ENCODE peak calls at places on chromosomes 4 and X, in six cellular contexts. Q is body of pancreas, U is NCI-H748 treated with DMSO at 0.1 percent for 48 hours, G is posterior vena cava, B is OCI-LY7, O is neural crest cell. V is an unnamed sample.
A peak's percentile ranks its signal among the peaks of the same experiment; 100 is the strongest.

GRCh38 chrX:48487362-48487785 is 11.4 kb downstream of the FTSJ1 start:
- DNase-seq in B (no peak), G (no peak), Q (no peak), O (no peak), U (no peak), V (peak; percentile 86)

GRCh38 chr4:21554036-21554435 is 394.5 kb downstream of the KCNIP4 start:
- DNase-seq in G (no peak), O (no peak), U (no peak), B (no peak), Q (no peak), V (no peak)

GRCh38 chrX:103613362-103613761 is 5.6 kb downstream of the TCEAL3 start:
- DNase-seq in U (no peak), B (no peak), G (no peak), Q (no peak), O (no peak), V (no peak)

GRCh38 chr4:165813606-165814005 is 59.4 kb upstream of the TLL1 start:
- DNase-seq in Q (no peak), U (no peak), B (no peak), G (no peak), O (no peak), V (no peak)

GRCh38 chrX:79170632-79171031 is 26.1 kb downstream of the GPR174 start:
- DNase-seq in G (no peak), Q (no peak), U (no peak), B (no peak), O (no peak), V (no peak)

GRCh38 chr4:2354127-2354526 is 64.3 kb downstream of the ZFYVE28 start:
- DNase-seq in O (no peak), G (no peak), B (peak; percentile 36), U (no peak), Q (no peak), V (no peak)

GRCh38 chr4:71608674-71609062 is 175.2 kb downstream of the GC start:
- DNase-seq in G (no peak), U (no peak), B (no peak), Q (no peak), O (no peak), V (no peak)

GRCh38 chr4:76272091-76272490 is 20.6 kb downstream of the FAM47E start:
- DNase-seq in O (no peak), B (no peak), Q (no peak), U (no peak), G (no peak), V (no peak)

GRCh38 chrX:48490661-48491060 is 14.7 kb downstream of the FTSJ1 start:
- DNase-seq in Q (no peak), G (no peak), U (no peak), B (no peak), O (no peak), V (no peak)

GRCh38 chr4:148431401-148431800 is 10.8 kb downstream of the NR3C2 start:
- DNase-seq in G (no peak), B (no peak), U (no peak), Q (peak; percentile 26), O (no peak), V (peak; percentile 9)

GRCh38 chr4:16443504-16444088 is 217.3 kb upstream of the TAPT1 start:
- DNase-seq in O (no peak), B (peak; percentile 43), G (no peak), U (peak; percentile 1), Q (peak; percentile 13), V (no peak)

GRCh38 chr4:90837241-90837640 is 710.0 kb downstream of the CCSER1 start:
- DNase-seq in U (no peak), O (no peak), G (no peak), B (no peak), Q (no peak), V (no peak)

GRCh38 chr4:1378559-1379231 is 27.5 kb downstream of the NKX1-1 start:
- DNase-seq in U (no peak), Q (no peak), G (peak; percentile 71), O (no peak), B (no peak), V (no peak)

GRCh38 chr4:74947798-74948197 is 14.9 kb downstream of the PARM1 start:
- DNase-seq in Q (no peak), O (no peak), B (no peak), G (no peak), U (no peak), V (peak; percentile 10)

GRCh38 chr4:39514888-39515401 is 12.3 kb downstream of the UGDH start:
- DNase-seq in B (no peak), O (no peak), G (no peak), U (no peak), Q (peak; percentile 86), V (peak; percentile 17)

GRCh38 chrX:53494427-53494826 is 60.3 kb upstream of the HSD17B10 start:
- DNase-seq in U (peak; percentile 3), Q (no peak), G (no peak), O (no peak), B (no peak), V (no peak)

GRCh38 chrX:112163916-112164315 is 81.3 kb upstream of the TRPC5 start:
- DNase-seq in B (no peak), U (no peak), O (no peak), G (no peak), Q (no peak), V (no peak)

GRCh38 chrX:130263016-130263415 is 5.7 kb downstream of the ZNF280C start:
- DNase-seq in B (no peak), U (no peak), O (no peak), G (no peak), Q (no peak), V (no peak)

GRCh38 chrX:110318664-110318968 is 731 bp upstream of the AMMECR1 start:
- DNase-seq in G (no peak), O (no peak), U (peak; percentile 68), B (peak; percentile 60), Q (peak; percentile 35), V (no peak)

GRCh38 chrX:136794080-136794479 is 13.3 kb upstream of the ARHGEF6 start:
- DNase-seq in Q (no peak), O (no peak), B (no peak), G (no peak), U (peak; percentile 12), V (no peak)

GRCh38 chr4:158817562-158818370 is 48.9 kb downstream of the FNIP2 start:
- DNase-seq in B (no peak), Q (no peak), G (no peak), U (no peak), O (no peak), V (no peak)

GRCh38 chr4:153643406-153644016 is 40.6 kb upstream of the TLR2 start:
- DNase-seq in B (peak; percentile 92), Q (no peak), O (no peak), U (peak; percentile 49), G (no peak), V (no peak)

GRCh38 chrX:153769158-153769864 is 5.3 kb downstream of the PLXNB3 start:
- DNase-seq in O (no peak), Q (no peak), U (no peak), G (peak; percentile 81), B (no peak), V (no peak)

GRCh38 chr4:168886361-168886760 is 123.7 kb downstream of the CBR4 start:
- DNase-seq in O (no peak), B (no peak), Q (no peak), G (no peak), U (no peak), V (no peak)

GRCh38 chr4:183352546-183352945 is 30.3 kb upstream of the CLDN24 start:
- DNase-seq in U (no peak), B (no peak), G (peak; percentile 24), O (no peak), Q (no peak), V (no peak)

GRCh38 chrX:38482183-38482582 is 79.2 kb upstream of the TSPAN7 start:
- DNase-seq in O (no peak), U (no peak), Q (no peak), B (no peak), G (no peak), V (no peak)

GRCh38 chr4:153401501-153401900 is 57.0 kb downstream of the MND1 start:
- DNase-seq in Q (no peak), B (no peak), U (no peak), G (no peak), O (no peak), V (no peak)

GRCh38 chr4:106126062-106126461 is 189.9 kb downstream of the TBCK start:
- DNase-seq in U (no peak), O (no peak), Q (no peak), G (no peak), B (no peak), V (no peak)

GRCh38 chr4:118280501-118281218 is 72.1 kb downstream of the PRSS12 start:
- DNase-seq in O (peak; percentile 28), B (peak; percentile 65), G (no peak), Q (peak; percentile 83), U (peak; percentile 57), V (peak; percentile 58)

GRCh38 chrX:115341421-115341820 is 51.9 kb downstream of the LUZP4 start:
- DNase-seq in Q (no peak), O (no peak), G (no peak), U (no peak), B (no peak), V (no peak)

GRCh38 chr4:115325836-115326235 is 212.4 kb upstream of the NDST4 start:
- DNase-seq in U (no peak), O (no peak), Q (no peak), G (no peak), B (no peak), V (no peak)

GRCh38 chrX:22323541-22323940 is 50.8 kb downstream of the CBLL2 start:
- DNase-seq in U (no peak), O (no peak), B (no peak), G (no peak), Q (no peak), V (no peak)

GRCh38 chr4:101018836-101019235 is 328.5 kb downstream of the PPP3CA start:
- DNase-seq in Q (no peak), B (peak; percentile 26), O (no peak), G (no peak), U (no peak), V (no peak)

V was measured in Calu3.